ENCODE peak calls at places on chromosomes 13 and 19, in four cellular contexts. I is cardiac muscle cell, S is heart right ventricle, Y is BJ. U is an unnamed sample.

GRCh38 chr13:43005460-43006236 is 13.6 kb upstream of the EPSTI1 start:
- DNase-seq in Y (no peak), I (peak), S (no peak), U (no peak)

GRCh38 chr13:95552539-95553270 is at the start of gene CLDN10:
- DNase-seq in Y (no peak), I (no peak), S (no peak), U (no peak)

GRCh38 chr13:32829676-32830091 is 186.5 kb upstream of the KL start:
- DNase-seq in Y (peak), S (no peak), I (peak), U (no peak)

GRCh38 chr13:106490887-106491321 is 44.6 kb downstream of the EFNB2 start:
- DNase-seq in S (no peak), Y (no peak), I (no peak), U (no peak)

GRCh38 chr19:45137179-45137761 is 23.5 kb downstream of the NKPD1 start:
- DNase-seq in S (peak), I (peak), Y (no peak), U (no peak)

GRCh38 chr13:43389573-43389972 is 366.2 kb downstream of the DNAJC15 start:
- DNase-seq in Y (no peak), I (peak), S (no peak), U (no peak)

GRCh38 chr13:31968473-31968872 is 63.1 kb upstream of the FRY start:
- DNase-seq in S (no peak), Y (no peak), I (peak), U (no peak)

GRCh38 chr19:22026687-22027086 is 15.9 kb upstream of the ZNF208 start:
- DNase-seq in Y (no peak), S (no peak), I (no peak), U (no peak)

GRCh38 chr13:114032121-114032799 is 58.4 kb upstream of the C13orf46 start:
- DNase-seq in S (no peak), Y (no peak), I (peak), U (no peak)

GRCh38 chr13:63910406-63910957 is 2494.8 kb upstream of the PCDH20 start:
- DNase-seq in Y (no peak), S (no peak), I (peak), U (peak)

GRCh38 chr13:93562676-93563075 is 336.1 kb downstream of the GPC6 start:
- DNase-seq in S (no peak), I (no peak), Y (no peak), U (no peak)

GRCh38 chr13:44305845-44306244 is 67.8 kb upstream of the SERP2 start:
- DNase-seq in I (no peak), Y (no peak), S (no peak), U (no peak)

GRCh38 chr13:32391101-32391620 is 36.8 kb downstream of the N4BP2L1 start:
- DNase-seq in I (no peak), Y (no peak), S (no peak), U (no peak)

GRCh38 chr19:51338563-51339312 is 3.2 kb downstream of the VSIG10L start:
- DNase-seq in S (peak), Y (no peak), I (peak), U (peak)

GRCh38 chr19:29040291-29040690 is 172.7 kb downstream of the UQCRFS1 start:
- DNase-seq in Y (no peak), I (no peak), S (no peak), U (no peak)

GRCh38 chr13:25062479-25062878 is 33.5 kb upstream of the PABPC3 start:
- DNase-seq in I (no peak), Y (no peak), S (no peak), U (no peak)

GRCh38 chr13:109610517-109610916 is 175.9 kb downstream of the IRS2 start:
- DNase-seq in S (peak), I (peak), Y (no peak), U (no peak)

GRCh38 chr19:23526302-23526701 is 131.0 kb upstream of the ZNF91 start:
- DNase-seq in Y (no peak), S (no peak), I (no peak), U (no peak)

GRCh38 chr13:51764184-51765141 is 39.5 kb downstream of the DHRS12 start:
- DNase-seq in Y (no peak), S (peak), I (peak), U (peak)

GRCh38 chr13:113211774-113212173 is 2.4 kb downstream of the CUL4A start:
- DNase-seq in I (no peak), S (peak), Y (no peak), U (no peak)

GRCh38 chr19:4803736-4804695 is 12.5 kb downstream of the FEM1A start:
- DNase-seq in Y (no peak), I (peak), S (peak), U (no peak)

GRCh38 chr19:29420065-29420464 is 105.7 kb upstream of the VSTM2B start:
- DNase-seq in Y (no peak), S (no peak), I (no peak), U (no peak)

GRCh38 chr19:5994407-5995165 is 16.6 kb upstream of the RANBP3 start:
- DNase-seq in Y (no peak), I (no peak), S (no peak), U (no peak)

GRCh38 chr19:9565900-9566705 is 18.2 kb downstream of the ZNF121 start:
- DNase-seq in S (no peak), Y (no peak), I (peak), U (no peak)

GRCh38 chr19:28940751-28941500 is 272.0 kb downstream of the UQCRFS1 start:
- DNase-seq in S (no peak), I (peak), Y (peak), U (peak)

GRCh38 chr19:48110350-48110966 is at the start of gene PLA2G4C:
- DNase-seq in S (peak), I (peak), Y (peak), U (peak)
- H3K4me3 ChIP-seq in S (peak), I (peak), Y (peak), U (peak)

DNA sequence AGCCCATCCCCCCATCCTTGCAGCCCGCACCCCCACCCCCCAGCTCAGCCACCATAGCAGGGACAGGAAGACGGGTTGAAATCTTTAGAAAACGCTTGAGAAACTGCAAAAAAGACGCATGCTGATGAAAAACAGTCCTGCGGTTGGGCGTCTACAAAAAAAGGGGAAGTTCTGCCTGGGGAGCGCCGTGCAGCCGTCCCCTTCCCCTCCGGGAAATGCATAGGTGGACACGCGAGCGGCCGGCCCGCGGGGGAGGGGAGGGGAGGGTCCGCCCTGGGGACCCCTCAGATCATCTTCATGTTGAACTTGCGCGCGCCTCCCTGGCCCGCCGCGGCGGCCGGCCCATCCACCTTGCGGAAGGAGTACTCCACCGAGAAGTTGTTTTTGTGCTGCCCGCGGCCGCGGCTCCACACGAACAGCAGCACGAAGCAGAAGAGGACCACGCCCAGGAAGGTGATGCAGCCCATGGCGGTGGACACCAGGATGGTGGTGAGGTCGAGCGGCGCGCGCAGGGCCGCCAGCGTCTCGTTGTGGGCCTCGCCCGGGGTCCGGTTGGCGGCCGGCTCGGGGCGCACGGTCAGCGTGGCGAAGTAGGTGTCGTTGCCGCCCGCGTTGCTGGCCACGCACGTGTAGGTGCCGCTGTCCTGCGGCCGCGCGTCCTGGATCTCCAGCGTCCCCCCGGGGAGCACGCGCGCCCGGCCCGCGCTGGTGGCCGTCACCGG is 7.9 kb upstream of the PEAK3 start:
- DNase-seq in Y (no peak), I (no peak), S (no peak), U (no peak)
- H3K4me3 ChIP-seq in Y (peak), I (peak), S (peak), U (peak)

GRCh38 chr19:49635530-49636229 is 4.3 kb downstream of the RRAS start:
- DNase-seq in Y (no peak), S (no peak), I (no peak), U (no peak)

GRCh38 chr19:49639401-49640112 is 386 bp downstream of the RRAS start:
- DNase-seq in Y (no peak), S (no peak), I (no peak), U (no peak)

GRCh38 chr19:49638360-49638759 is 1.6 kb downstream of the RRAS start:
- DNase-seq in S (no peak), Y (no peak), I (peak), U (no peak)

GRCh38 chr19:49636230-49636932 is 3.6 kb downstream of the RRAS start:
- DNase-seq in S (no peak), I (no peak), Y (no peak), U (no peak)

DNA sequence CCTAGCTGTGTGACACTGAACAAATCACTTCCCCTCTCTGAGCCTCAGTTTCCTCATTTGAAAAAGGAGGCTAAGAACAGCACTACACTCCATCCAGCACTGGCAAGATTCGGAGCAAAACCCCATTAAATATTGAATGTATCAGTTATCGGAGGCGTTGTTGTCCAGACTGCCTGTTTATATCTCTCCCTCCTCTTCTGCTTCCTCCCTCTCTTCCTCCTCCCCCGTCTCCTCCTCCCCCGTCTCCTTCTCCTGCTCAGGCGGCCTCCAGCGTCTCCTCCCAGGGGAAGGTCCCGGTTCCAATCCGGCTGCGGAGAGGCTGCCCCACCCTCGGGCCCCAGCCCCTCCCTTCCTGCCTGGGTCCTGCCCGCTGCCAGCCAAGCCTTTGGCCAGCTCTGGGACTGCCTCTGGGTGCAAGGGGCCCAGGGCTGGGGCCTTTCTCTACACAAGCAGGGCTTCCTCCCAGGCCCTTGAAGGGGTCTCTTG is 2.0 kb downstream of the RRAS start:
- DNase-seq in Y (peak), S (peak), I (peak), U (peak)
- H3K4me3 ChIP-seq in Y (peak), S (peak), I (no peak), U (peak)

DNA sequence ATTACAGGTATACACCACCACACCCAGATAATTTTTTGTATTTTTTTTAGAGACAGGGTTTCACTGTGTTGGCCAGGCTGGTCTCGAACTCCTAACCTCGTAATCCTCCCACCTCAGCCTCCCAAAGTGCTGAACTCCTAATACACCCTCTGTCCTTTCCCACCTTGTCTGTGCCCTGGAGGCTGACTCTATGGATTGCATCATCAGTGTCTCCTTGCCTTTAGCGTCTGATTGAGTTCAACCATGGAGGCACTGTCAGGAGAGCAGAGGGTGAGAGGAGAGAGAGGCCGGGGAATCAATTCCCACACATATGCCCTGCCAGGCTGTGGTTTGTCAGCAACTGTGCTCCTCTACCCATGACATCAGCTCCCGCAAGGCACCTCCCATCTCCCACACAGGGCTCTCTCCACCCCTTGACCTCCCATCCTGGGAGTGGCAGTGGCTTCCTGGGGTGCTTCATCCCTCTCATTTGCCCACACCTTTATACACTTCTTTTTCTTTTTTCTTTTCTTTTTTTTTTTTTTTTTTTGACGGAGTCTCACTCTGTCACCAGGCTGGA is 12.6 kb upstream of the LILRB4 start:
- DNase-seq in I (no peak), Y (no peak), S (no peak), U (no peak)
- H3K4me3 ChIP-seq in I (no peak), Y (no peak), S (no peak), U (no peak)

GRCh38 chr19:18848860-18849661 is 17.3 kb downstream of the UPF1 start:
- DNase-seq in I (peak), Y (no peak), S (peak), U (peak)
- H3K4me3 ChIP-seq in I (no peak), Y (no peak), S (peak), U (no peak)

GRCh38 chr19:41192574-41193419 is at the start of gene CYP2S1:
- DNase-seq in I (peak), Y (no peak), S (no peak), U (no peak)

GRCh38 chr19:41198559-41198958 is 5.5 kb downstream of the CYP2S1 start:
- DNase-seq in I (no peak), Y (no peak), S (no peak), U (no peak)

GRCh38 chr19:41193420-41194156 is 569 bp downstream of the CYP2S1 start:
- DNase-seq in Y (no peak), S (no peak), I (no peak), U (no peak)

GRCh38 chr19:41195675-41196497 is 2.9 kb downstream of the CYP2S1 start:
- DNase-seq in I (peak), Y (no peak), S (no peak), U (no peak)

GRCh38 chr19:41194157-41194552 is 1.1 kb downstream of the CYP2S1 start:
- DNase-seq in I (no peak), S (no peak), Y (no peak), U (no peak)
- H3K4me3 ChIP-seq in I (no peak), S (no peak), Y (no peak), U (no peak)

GRCh38 chr13:97255515-97255999 is 33.4 kb downstream of the MBNL2 start:
- DNase-seq in Y (no peak), S (no peak), I (no peak), U (no peak)
- H3K4me3 ChIP-seq in Y (no peak), S (no peak), I (no peak), U (no peak)

GRCh38 chr19:33905937-33906577 is 109.4 kb downstream of the KCTD15 start:
- DNase-seq in Y (no peak), S (peak), I (peak), U (no peak)
- H3K4me3 ChIP-seq in Y (peak), S (peak), I (peak), U (peak)

U was measured in skeletal muscle cell.